ENCODE peak calls at places on chromosomes 3 and 15, in five cellular contexts. X is neuronal stem cell; I is transverse colon; F is CD8-positive, alpha-beta T cell; M is hepatocyte. Z is an unnamed sample.

GRCh38 chr3:149280950-149281349 is 52.5 kb downstream of the TM4SF18 start:
- DNase-seq in M (no peak), F (no peak), I (no peak), X (no peak), Z (no peak)

GRCh38 chr3:52231502-52232278 is 6.2 kb upstream of the TLR9 start:
- DNase-seq in M (peak; percentile 80), F (peak; percentile 88), X (peak; percentile 46), I (peak; percentile 86), Z (peak; percentile 84)

GRCh38 chr15:58087870-58088269 is 22.4 kb upstream of the ALDH1A2 start:
- DNase-seq in F (no peak), X (no peak), I (no peak), M (no peak), Z (no peak)

GRCh38 chr3:58163234-58163633 is 47.5 kb downstream of the DNASE1L3 start:
- DNase-seq in M (no peak), F (no peak), I (no peak), X (no peak), Z (no peak)

GRCh38 chr3:11570251-11570650 is 73.5 kb downstream of the VGLL4 start:
- DNase-seq in X (no peak), I (no peak), M (no peak), F (no peak), Z (no peak)

GRCh38 chr3:181703701-181704420 is 7.9 kb upstream of the SOX2 start:
- DNase-seq in F (no peak), M (no peak), I (no peak), X (no peak), Z (no peak)

GRCh38 chr15:39586387-39587171 is 5.7 kb downstream of the THBS1 start:
- DNase-seq in M (no peak), F (no peak), X (no peak), I (peak; percentile 28), Z (no peak)

GRCh38 chr3:20185364-20185732 is 658 bp downstream of the SGO1 start:
- DNase-seq in I (no peak), X (no peak), M (peak; percentile 16), F (no peak), Z (peak; percentile 19)

GRCh38 chr3:16379838-16380237 is 114.8 kb downstream of the OXNAD1 start:
- DNase-seq in X (no peak), F (no peak), M (no peak), I (no peak), Z (no peak)

GRCh38 chr15:38154255-38154654 is 98.4 kb upstream of the SPRED1 start:
- DNase-seq in F (no peak), I (no peak), M (no peak), X (no peak), Z (no peak)

GRCh38 chr15:100284701-100285100 is 57.1 kb downstream of the ADAMTS17 start:
- DNase-seq in M (peak; percentile 50), X (no peak), F (no peak), I (peak; percentile 36), Z (peak; percentile 31)

GRCh38 chr15:30670056-30670455 is 44.1 kb downstream of the ARHGAP11B start:
- DNase-seq in M (no peak), X (no peak), F (no peak), I (no peak), Z (no peak)

GRCh38 chr3:134642445-134643149 is 8.2 kb downstream of the KY start:
- DNase-seq in F (no peak), I (no peak), X (no peak), M (no peak), Z (no peak)

GRCh38 chr15:99100245-99101173 is 4.4 kb upstream of the SYNM start:
- DNase-seq in F (no peak), X (peak; percentile 67), M (peak; percentile 92), I (peak; percentile 83), Z (peak; percentile 81)

GRCh38 chr15:68542771-68543544 is 35.8 kb upstream of the CORO2B start:
- DNase-seq in I (no peak), F (no peak), X (no peak), M (peak; percentile 62), Z (peak; percentile 42)

GRCh38 chr15:55546718-55547117 is 38.7 kb upstream of the DNAAF4 start:
- DNase-seq in X (no peak), M (no peak), F (no peak), I (no peak), Z (no peak)

GRCh38 chr3:94936023-94936580 is 873.2 kb downstream of the NSUN3 start:
- DNase-seq in F (no peak), X (no peak), M (no peak), I (no peak), Z (no peak)

GRCh38 chr15:69994429-69995201 is 103.1 kb downstream of the TLE3 start:
- DNase-seq in M (peak; percentile 32), I (peak; percentile 29), F (no peak), X (no peak), Z (peak; percentile 50)

GRCh38 chr3:118098818-118099217 is 935.8 kb downstream of the IGSF11 start:
- DNase-seq in I (no peak), M (no peak), X (no peak), F (no peak), Z (no peak)

GRCh38 chr15:92953997-92954396 is 53.9 kb downstream of the CHD2 start:
- DNase-seq in F (no peak), M (no peak), I (no peak), X (no peak), Z (no peak)

GRCh38 chr3:30659270-30660127 is 53.1 kb downstream of the TGFBR2 start:
- DNase-seq in F (no peak), X (no peak), M (peak; percentile 31), I (no peak), Z (no peak)

GRCh38 chr15:101151286-101151685 is 100.6 kb downstream of the CHSY1 start:
- DNase-seq in X (no peak), I (peak; percentile 42), F (no peak), M (no peak), Z (no peak)

GRCh38 chr3:42804831-42805821 is 836 bp upstream of the HIGD1A start:
- DNase-seq in X (peak; percentile 35), I (peak; percentile 35), M (peak; percentile 62), F (peak; percentile 16), Z (no peak)

GRCh38 chr3:15973930-15974329 is 176.2 kb upstream of the ANKRD28 start:
- DNase-seq in F (no peak), I (no peak), X (no peak), M (no peak), Z (no peak)

GRCh38 chr3:183635107-183635430 is 354 bp upstream of the KLHL24 start:
- DNase-seq in F (no peak), M (no peak), X (no peak), I (no peak), Z (no peak)

GRCh38 chr15:43134157-43134637 is 811 bp downstream of the TMEM62 start:
- DNase-seq in X (no peak), I (no peak), M (no peak), F (peak; percentile 22), Z (no peak)

GRCh38 chr3:188267790-188268333 is 113.9 kb downstream of the LPP start:
- DNase-seq in I (no peak), M (no peak), F (no peak), X (no peak), Z (no peak)

GRCh38 chr3:188264231-188265213 is 110.6 kb downstream of the LPP start:
- DNase-seq in X (no peak), M (no peak), I (no peak), F (no peak), Z (no peak)

GRCh38 chr3:188269040-188269439 is 115.1 kb downstream of the LPP start:
- DNase-seq in X (no peak), F (no peak), M (no peak), I (no peak), Z (no peak)

GRCh38 chr3:188268336-188268735 is 114.4 kb downstream of the LPP start:
- DNase-seq in F (no peak), X (no peak), M (no peak), I (no peak), Z (no peak)

DNA sequence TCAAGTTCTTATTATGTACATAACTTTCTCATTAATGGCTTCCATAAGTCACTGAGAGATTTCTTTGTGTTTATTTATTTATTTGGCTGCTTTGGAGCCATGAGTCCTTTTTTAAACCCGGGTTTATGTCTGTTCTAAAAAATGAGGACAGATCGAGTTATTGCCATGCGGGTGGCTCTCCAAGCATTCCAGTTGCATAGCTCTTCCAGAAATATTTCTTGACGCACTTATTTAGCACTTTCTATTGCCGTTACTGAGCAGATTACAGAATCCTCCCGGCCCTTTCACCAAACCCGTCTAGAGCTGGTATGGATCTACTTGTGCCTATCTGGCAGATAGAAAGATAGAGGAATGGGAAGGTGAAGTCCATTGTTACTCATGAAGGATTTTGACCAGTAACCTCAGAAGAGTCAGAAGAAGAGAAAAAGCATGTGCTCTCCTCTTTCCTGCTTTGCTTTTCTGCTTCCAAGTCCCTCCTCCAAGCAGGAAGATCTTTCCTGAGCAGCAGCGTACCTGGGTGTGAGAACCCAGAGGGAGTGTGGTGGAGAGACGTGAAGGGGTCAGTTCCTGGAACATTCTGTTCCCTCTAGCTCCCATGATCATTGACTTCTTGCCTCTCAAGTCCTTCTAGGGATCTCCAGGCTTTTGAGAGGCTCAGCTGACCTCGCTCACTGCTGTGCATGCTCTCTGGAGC is 112.8 kb downstream of the LPP start:
- DNase-seq in F (no peak), I (peak; percentile 51), X (no peak), M (peak; percentile 64), Z (no peak)
- H3K4me3 ChIP-seq in F (no peak overlapping the region), I (no peak overlapping the region), X (no peak overlapping the region), M (no peak overlapping the region), Z (no peak overlapping the region)

GRCh38 chr15:90425726-90426346 is 37.8 kb downstream of the IQGAP1 start:
- DNase-seq in F (no peak), I (no peak), X (no peak), M (no peak), Z (no peak)
- H3K27ac ChIP-seq in F (no peak overlapping the region), I (peak overlapping the region; percentile 18), X (peak overlapping the region; percentile 33), M (peak overlapping the region; percentile 4), Z (no peak overlapping the region)

GRCh38 chr15:44492040-44492439 is 44.9 kb upstream of the EIF3J start:
- DNase-seq in X (no peak), F (no peak), I (no peak), M (no peak), Z (no peak)

GRCh38 chr15:44492672-44493071 is 44.3 kb upstream of the EIF3J start:
- DNase-seq in I (no peak), M (no peak), X (no peak), F (no peak), Z (no peak)

GRCh38 chr15:44485880-44486279 is 51.1 kb upstream of the EIF3J start:
- DNase-seq in M (no peak), X (no peak), F (no peak), I (no peak), Z (no peak)

GRCh38 chr15:44490628-44491027 is 46.3 kb upstream of the EIF3J start:
- DNase-seq in F (no peak), M (no peak), X (no peak), I (no peak), Z (no peak)

GRCh38 chr15:44489464-44489863 is 47.5 kb upstream of the EIF3J start:
- DNase-seq in I (no peak), M (no peak), X (no peak), F (no peak), Z (no peak)
- H3K4me3 ChIP-seq in I (no peak overlapping the region), M (no peak overlapping the region), X (no peak overlapping the region), F (no peak overlapping the region), Z (no peak overlapping the region)

GRCh38 chr3:61975936-61976335 is 397.4 kb downstream of the FEZF2 start:
- DNase-seq in F (no peak), M (no peak), X (no peak), I (no peak), Z (no peak)

GRCh38 chr3:61981005-61981404 is 392.3 kb downstream of the FEZF2 start:
- DNase-seq in X (no peak), I (no peak), M (no peak), F (no peak), Z (no peak)

GRCh38 chr3:61975199-61975598 is 398.2 kb downstream of the FEZF2 start:
- DNase-seq in X (no peak), M (no peak), I (no peak), F (no peak), Z (no peak)

GRCh38 chr3:61979645-61980430 is 393.5 kb downstream of the FEZF2 start:
- DNase-seq in X (no peak), I (no peak), M (no peak), F (no peak), Z (no peak)

GRCh38 chr3:61978460-61979419 is 394.6 kb downstream of the FEZF2 start:
- DNase-seq in I (no peak), X (no peak), M (no peak), F (no peak), Z (no peak)
- H3K27ac ChIP-seq in I (no peak overlapping the region), X (no peak overlapping the region), M (no peak overlapping the region), F (no peak overlapping the region), Z (no peak overlapping the region)

Z was measured in colonic mucosa.